ENCODE peak calls at places on chromosomes 11 and 22, in nine cellular contexts. H, Z, K, Q, N, S, D, U and X are unnamed samples.

GRCh38 chr11:32902089-32902665 is 9.6 kb downstream of the QSER1 start:
- DNase-seq in H (no peak), Z (peak), K (no peak), Q (no peak), N (no peak), S (no peak), D (no peak), U (no peak), X (no peak)

GRCh38 chr11:45102810-45103621 is 43.4 kb upstream of the PRDM11 start:
- DNase-seq in H (peak), Z (peak), K (peak), Q (peak), N (peak), S (peak), D (peak), U (peak), X (peak)

GRCh38 chr22:25419247-25420113 is 145.0 kb upstream of the GRK3 start:
- DNase-seq in H (no peak), Z (no peak), K (no peak), Q (no peak), N (peak), S (peak), D (peak), U (no peak), X (peak)

GRCh38 chr11:58075781-58076180 is 45.0 kb downstream of the OR6Q1 start:
- DNase-seq in H (peak), Z (peak), K (no peak), Q (no peak), N (peak), S (no peak), D (no peak), U (peak), X (no peak)

GRCh38 chr22:42433754-42434153 is 1.6 kb upstream of the NFAM1 start:
- DNase-seq in H (no peak), Z (peak), K (no peak), Q (no peak), N (no peak), S (peak), D (peak), U (no peak), X (no peak)

GRCh38 chr11:120305286-120305685 is 19.8 kb upstream of the TLCD5 start:
- DNase-seq in H (no peak), Z (peak), K (peak), Q (no peak), N (no peak), S (no peak), D (no peak), U (no peak), X (no peak)

GRCh38 chr11:45098929-45099328 is 47.5 kb upstream of the PRDM11 start:
- DNase-seq in H (no peak), Z (no peak), K (no peak), Q (no peak), N (no peak), S (peak), D (peak), U (no peak), X (no peak)

GRCh38 chr22:19448076-19448607 is 631 bp upstream of the C22orf39 start:
- DNase-seq in H (peak), Z (peak), K (peak), Q (peak), N (peak), S (peak), D (peak), U (peak), X (peak)

GRCh38 chr11:97979741-97980140 is 1041.0 kb upstream of the CNTN5 start:
- DNase-seq in H (no peak), Z (no peak), K (no peak), Q (no peak), N (no peak), S (no peak), D (no peak), U (no peak), X (no peak)

GRCh38 chr22:26592368-26593015 is 2.6 kb upstream of the TPST2 start:
- DNase-seq in H (no peak), Z (peak), K (peak), Q (no peak), N (no peak), S (peak), D (no peak), U (no peak), X (no peak)

GRCh38 chr11:14554959-14555358 is 34.8 kb upstream of the PSMA1 start:
- DNase-seq in H (peak), Z (no peak), K (no peak), Q (peak), N (no peak), S (no peak), D (no peak), U (no peak), X (no peak)

GRCh38 chr11:122115520-122116343 is at the start of gene BLID:
- DNase-seq in H (peak), Z (peak), K (peak), Q (peak), N (peak), S (peak), D (no peak), U (no peak), X (peak)

GRCh38 chr22:46777609-46777970 is 15.1 kb downstream of the TBC1D22A start:
- DNase-seq in H (no peak), Z (no peak), K (no peak), Q (peak), N (no peak), S (peak), D (no peak), U (no peak), X (peak)

GRCh38 chr11:65572356-65573043 is at the start of gene FAM89B:
- DNase-seq in H (peak), Z (peak), K (peak), Q (peak), N (peak), S (no peak), D (peak), U (peak), X (peak)

GRCh38 chr11:6572215-6572614 is 31.2 kb downstream of the RRP8 start:
- DNase-seq in H (peak), Z (peak), K (no peak), Q (no peak), N (peak), S (no peak), D (no peak), U (peak), X (no peak)

GRCh38 chr11:76672431-76673163 is 2.0 kb upstream of the LRRC32 start:
- DNase-seq in H (no peak), Z (no peak), K (no peak), Q (peak), N (no peak), S (no peak), D (no peak), U (no peak), X (no peak)

GRCh38 chr11:112255075-112255739 is 5.5 kb downstream of the PLET1 start:
- DNase-seq in H (peak), Z (peak), K (no peak), Q (no peak), N (peak), S (no peak), D (peak), U (peak), X (no peak)

GRCh38 chr11:131685206-131685605 is 314.8 kb downstream of the NTM start:
- DNase-seq in H (no peak), Z (no peak), K (no peak), Q (no peak), N (no peak), S (no peak), D (no peak), U (no peak), X (no peak)

GRCh38 chr11:113553235-113553634 is 78.0 kb upstream of the DRD2 start:
- DNase-seq in H (peak), Z (peak), K (no peak), Q (no peak), N (peak), S (no peak), D (no peak), U (peak), X (no peak)

GRCh38 chr11:87740513-87740912 is 434.7 kb downstream of the RAB38 start:
- DNase-seq in H (no peak), Z (no peak), K (no peak), Q (no peak), N (no peak), S (no peak), D (no peak), U (no peak), X (no peak)

GRCh38 chr11:103637250-103637649 is 399.2 kb upstream of the DDI1 start:
- DNase-seq in H (peak), Z (peak), K (no peak), Q (no peak), N (peak), S (no peak), D (no peak), U (no peak), X (no peak)

GRCh38 chr11:22832315-22833041 is 2.9 kb upstream of the SVIP start:
- DNase-seq in H (peak), Z (peak), K (no peak), Q (no peak), N (peak), S (no peak), D (no peak), U (no peak), X (no peak)

GRCh38 chr11:75319035-75319877 is 32.2 kb downstream of the ARRB1 start:
- DNase-seq in H (peak), Z (no peak), K (peak), Q (no peak), N (peak), S (no peak), D (no peak), U (no peak), X (no peak)

GRCh38 chr22:42620084-42620483 is 5.4 kb upstream of the POLDIP3 start:
- DNase-seq in H (no peak), Z (no peak), K (no peak), Q (no peak), N (no peak), S (no peak), D (no peak), U (no peak), X (no peak)

GRCh38 chr11:112025682-112026081 is 474 bp downstream of the DLAT start:
- DNase-seq in H (peak), Z (peak), K (peak), Q (peak), N (peak), S (peak), D (peak), U (no peak), X (no peak)

GRCh38 chr11:47983464-47984397 is 3.4 kb downstream of the PTPRJ start:
- DNase-seq in H (peak), Z (no peak), K (peak), Q (no peak), N (peak), S (peak), D (no peak), U (no peak), X (no peak)

GRCh38 chr11:34890812-34891211 is 25.4 kb downstream of the APIP start:
- DNase-seq in H (peak), Z (peak), K (peak), Q (peak), N (peak), S (peak), D (peak), U (peak), X (no peak)

GRCh38 chr22:23542933-23543332 is 37.2 kb downstream of the IGLL1 start:
- DNase-seq in H (peak), Z (peak), K (peak), Q (no peak), N (peak), S (no peak), D (no peak), U (no peak), X (no peak)

GRCh38 chr11:48012051-48012391 is 31.7 kb downstream of the PTPRJ start:
- DNase-seq in H (no peak), Z (no peak), K (no peak), Q (no peak), N (no peak), S (no peak), D (no peak), U (no peak), X (no peak)

GRCh38 chr11:39236916-39237315 is 2222.5 kb downstream of the LRRC4C start:
- DNase-seq in H (no peak), Z (peak), K (no peak), Q (no peak), N (no peak), S (no peak), D (no peak), U (no peak), X (no peak)

GRCh38 chr22:42644422-42645340 is 4.3 kb upstream of the ATP5MGL start:
- DNase-seq in H (peak), Z (no peak), K (no peak), Q (no peak), N (peak), S (no peak), D (no peak), U (no peak), X (no peak)

GRCh38 chr11:75779960-75780359 is 11.4 kb downstream of the DGAT2 start:
- DNase-seq in H (no peak), Z (no peak), K (no peak), Q (no peak), N (no peak), S (no peak), D (no peak), U (no peak), X (no peak)

GRCh38 chr11:74838188-74838587 is 89.5 kb downstream of the RNF169 start:
- DNase-seq in H (no peak), Z (no peak), K (no peak), Q (no peak), N (peak), S (no peak), D (no peak), U (no peak), X (no peak)

GRCh38 chr11:46278387-46279173 is 1.1 kb downstream of the CREB3L1 start:
- DNase-seq in H (peak), Z (no peak), K (peak), Q (no peak), N (peak), S (no peak), D (peak), U (no peak), X (no peak)

GRCh38 chr11:70532066-70532440 is 133.7 kb downstream of the CTTN start:
- DNase-seq in H (no peak), Z (no peak), K (no peak), Q (no peak), N (no peak), S (peak), D (no peak), U (no peak), X (no peak)

GRCh38 chr22:46563381-46564083 is 26.1 kb upstream of the CELSR1 start:
- DNase-seq in H (peak), Z (peak), K (peak), Q (peak), N (peak), S (peak), D (peak), U (no peak), X (peak)

GRCh38 chr22:39706406-39707150 is 136.0 kb downstream of the CACNA1I start:
- DNase-seq in H (no peak), Z (no peak), K (no peak), Q (no peak), N (no peak), S (no peak), D (no peak), U (no peak), X (no peak)

GRCh38 chr22:27194096-27194748 is 536.8 kb downstream of the MIAT start:
- DNase-seq in H (no peak), Z (no peak), K (no peak), Q (no peak), N (no peak), S (no peak), D (no peak), U (no peak), X (no peak)

GRCh38 chr11:19905280-19905853 is 192.7 kb downstream of the NAV2 start:
- DNase-seq in H (peak), Z (peak), K (peak), Q (peak), N (peak), S (peak), D (peak), U (peak), X (no peak)